ENCODE peak calls at places on chromosomes 11 and 22, in nine cellular contexts. Q is GM20000, T is nucleus accumbens, N is astrocyte of the hippocampus, F is RPMI7951, E is IMR-90, J is smooth muscle cell of the brain vasculature, M is fibroblast of pulmonary artery, U is NCI-H1105 treated with DMSO at 0.1 percent for 48 hours. Y is an unnamed sample.

GRCh38 chr11:45048313-45048841 is 97.7 kb upstream of the TP53I11 start:
- DNase-seq in E (no peak), U (no peak), T (no peak), F (no peak), J (no peak), M (peak; percentile 83), Q (no peak), N (no peak), Y (no peak)

GRCh38 chr11:11411401-11411985 is 58.4 kb upstream of the CSNK2A3 start:
- DNase-seq in J (no peak), M (no peak), F (no peak), E (no peak), T (no peak), N (no peak), Q (no peak), U (no peak), Y (no peak)

GRCh38 chr11:129366737-129367597 is 8.7 kb upstream of the BARX2 start:
- DNase-seq in Q (no peak), N (no peak), F (no peak), U (no peak), T (no peak), E (no peak), J (no peak), M (no peak), Y (no peak)

GRCh38 chr22:46592390-46592872 is 27.8 kb upstream of the GRAMD4 start:
- DNase-seq in M (peak; percentile 41), U (no peak), E (peak; percentile 71), F (peak; percentile 85), T (no peak), J (peak; percentile 85), Q (peak; percentile 78), N (peak; percentile 96), Y (no peak)

GRCh38 chr11:78691215-78691614 is 116.6 kb upstream of the NARS2 start:
- DNase-seq in Q (no peak), U (no peak), N (no peak), E (no peak), T (no peak), J (no peak), M (no peak), F (peak; percentile 36), Y (no peak)

GRCh38 chr11:74283580-74284180 is 27.8 kb downstream of the P4HA3 start:
- DNase-seq in U (no peak), J (no peak), M (no peak), N (no peak), E (no peak), Q (no peak), T (no peak), F (no peak), Y (no peak)

GRCh38 chr11:22976146-22976545 is 115.9 kb upstream of the CCDC179 start:
- DNase-seq in T (no peak), N (peak; percentile 1), M (peak; percentile 73), J (peak; percentile 2), Q (no peak), F (peak; percentile 0), E (peak; percentile 91), U (no peak), Y (peak; percentile 18)

GRCh38 chr22:36506637-36507517 is at the start of gene FOXRED2:
- DNase-seq in N (peak; percentile 94), J (no peak), T (peak; percentile 79), Q (peak; percentile 99), F (peak; percentile 79), M (peak; percentile 82), U (peak; percentile 89), E (peak; percentile 68), Y (peak; percentile 78)

GRCh38 chr11:12802418-12803085 is 128.3 kb downstream of the TEAD1 start:
- DNase-seq in F (peak; percentile 95), E (peak; percentile 90), N (peak; percentile 95), T (no peak), Q (no peak), M (peak; percentile 84), U (peak; percentile 100), J (no peak), Y (peak; percentile 94)

Y was measured in A549.